ENCODE peak calls at places on chromosome 16, in eight cellular contexts. N is neural progenitor cell, Y is A673, T is body of pancreas, Q is upper lobe of right lung, B is uterus, R is tibial nerve, E is sigmoid colon. L is an unnamed sample.

GRCh38 chr16:85309656-85310587 is 197.7 kb upstream of the CIBAR2 start:
- DNase-seq in B (no peak), Q (peak), Y (peak), R (peak), T (peak), N (peak), E (peak), L (peak)

GRCh38 chr16:87968541-87968940 is 17.3 kb downstream of the BANP start:
- DNase-seq in Q (no peak), E (peak), R (no peak), T (no peak), B (no peak), Y (no peak), N (no peak), L (no peak)

GRCh38 chr16:11052080-11052808 is 107.9 kb downstream of the CLEC16A start:
- DNase-seq in R (no peak), N (no peak), Q (peak), T (no peak), Y (no peak), E (peak), B (no peak), L (no peak)

GRCh38 chr16:49260956-49261530 is 20.6 kb downstream of the CBLN1 start:
- DNase-seq in R (no peak), Y (no peak), T (no peak), N (no peak), E (no peak), B (no peak), Q (no peak), L (no peak)

GRCh38 chr16:51276335-51276734 is 125.3 kb upstream of the SALL1 start:
- DNase-seq in B (no peak), N (no peak), R (no peak), Q (no peak), E (no peak), Y (no peak), T (peak), L (no peak)

GRCh38 chr16:81618661-81619060 is 160.4 kb upstream of the PLCG2 start:
- DNase-seq in Y (peak), Q (no peak), E (no peak), B (no peak), N (peak), T (peak), R (no peak), L (peak)

GRCh38 chr16:83187404-83187803 is 560.6 kb downstream of the CDH13 start:
- DNase-seq in Q (no peak), B (no peak), N (no peak), T (no peak), R (no peak), E (no peak), Y (no peak), L (no peak)

GRCh38 chr16:68704232-68704867 is 32.7 kb upstream of the CDH1 start:
- DNase-seq in B (peak), Y (peak), Q (peak), R (peak), E (no peak), N (peak), T (peak), L (peak)

GRCh38 chr16:68416057-68417046 is 32.0 kb downstream of the SMPD3 start:
- DNase-seq in N (no peak), R (no peak), T (peak), B (no peak), Y (no peak), E (no peak), Q (no peak), L (no peak)

GRCh38 chr16:59148312-59148711 is 414.2 kb upstream of the GOT2 start:
- DNase-seq in Q (no peak), R (no peak), Y (no peak), N (no peak), T (no peak), E (no peak), B (no peak), L (no peak)

GRCh38 chr16:56771558-56772279 is 41.8 kb downstream of the NUP93 start:
- DNase-seq in Q (no peak), E (no peak), R (no peak), B (no peak), N (no peak), T (no peak), Y (no peak), L (no peak)

GRCh38 chr16:1630450-1631213 is 18.5 kb downstream of the CRAMP1 start:
- DNase-seq in R (no peak), B (no peak), Y (no peak), T (no peak), Q (no peak), N (no peak), E (no peak), L (no peak)
- H3K4me3 ChIP-seq in R (no peak), B (no peak), Y (no peak), T (no peak), Q (no peak), N (no peak), E (no peak), L (no peak)

DNA sequence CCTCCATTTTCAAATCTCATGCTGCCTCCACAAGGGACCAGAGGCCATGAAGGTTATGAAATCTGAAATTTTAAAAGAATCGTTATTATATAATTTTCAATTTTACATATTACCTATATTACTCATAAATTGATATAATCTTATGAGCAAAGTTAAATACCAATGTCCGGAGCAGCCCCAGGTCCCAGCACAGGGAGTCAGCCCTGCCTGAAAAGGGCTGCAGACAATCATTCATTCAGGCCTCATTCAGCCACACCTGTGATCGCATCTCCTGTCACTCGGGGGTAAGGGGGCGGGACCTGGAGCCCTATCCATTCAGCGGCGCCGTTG is 172.5 kb downstream of the AHSP start:
- DNase-seq in N (no peak), T (no peak), B (no peak), E (no peak), Q (no peak), Y (no peak), R (no peak), L (no peak)
- H3K27ac ChIP-seq in N (no peak), T (no peak), B (peak), E (no peak), Q (peak), Y (no peak), R (peak), L (no peak)

GRCh38 chr16:21064203-21064602 is 86.4 kb downstream of the DNAH3 start:
- DNase-seq in Y (no peak), Q (no peak), B (no peak), R (no peak), E (no peak), T (no peak), N (no peak), L (no peak)

GRCh38 chr16:21057875-21058274 is 92.8 kb downstream of the DNAH3 start:
- DNase-seq in B (no peak), N (no peak), E (no peak), Q (no peak), R (no peak), Y (no peak), T (no peak), L (no peak)

GRCh38 chr16:21060027-21060510 is 90.6 kb downstream of the DNAH3 start:
- DNase-seq in N (no peak), B (no peak), Q (no peak), T (no peak), Y (no peak), R (no peak), E (peak), L (no peak)
- TF ChIP-seq CTCF in N (no peak), B (no peak), Q (no peak), T (no peak), Y (no peak), R (no peak), E (no peak), L (no peak)

GRCh38 chr16:4501071-4501478 is 24.9 kb downstream of the HMOX2 start:
- DNase-seq in Y (no peak), R (no peak), N (peak), Q (no peak), T (peak), B (no peak), E (no peak), L (no peak)
- H3K4me3 ChIP-seq in Y (no peak), R (no peak), N (no peak), Q (no peak), T (no peak), B (peak), E (peak), L (peak)

DNA sequence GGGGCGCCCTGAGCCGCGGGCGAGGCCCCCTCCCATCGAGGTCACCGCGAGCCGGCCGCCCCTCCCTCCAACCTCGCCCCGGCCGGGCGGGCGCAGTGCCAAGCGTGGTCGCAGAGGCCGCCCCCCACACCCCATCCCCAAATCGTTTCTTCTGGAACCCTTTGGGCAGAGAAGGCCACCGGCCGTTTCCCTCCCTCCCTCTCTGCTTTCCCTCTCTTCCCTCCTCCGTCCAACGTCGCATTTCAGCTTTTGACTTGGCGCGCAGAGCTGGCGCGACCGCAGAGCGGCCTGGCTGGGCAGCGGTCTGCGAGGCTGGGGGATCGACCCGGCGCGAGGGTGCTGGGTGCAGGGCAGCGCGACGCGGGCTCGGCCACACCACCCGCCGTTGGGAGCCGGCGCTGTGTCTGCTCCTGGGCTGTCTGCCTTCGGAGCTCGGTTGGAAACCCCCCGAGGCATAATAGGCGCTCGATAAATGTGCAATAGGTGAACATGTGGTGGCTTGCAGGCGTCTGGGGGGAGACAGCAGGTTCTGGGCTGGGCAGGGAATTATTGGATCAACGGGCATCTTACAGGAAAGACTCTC is 2.9 kb upstream of the NTN3 start:
- DNase-seq in Q (no peak), E (no peak), R (no peak), T (no peak), B (no peak), Y (peak), N (peak), L (no peak)
- H3K27ac ChIP-seq in Q (no peak), E (peak), R (peak), T (no peak), B (peak), Y (peak), N (no peak), L (peak)

L was measured in dorsolateral prefrontal cortex.